ENCODE peak calls at places on chromosome 18, in six cellular contexts. O is K562, Y is thoracic aorta, L is GM12878, Q is RWPE2, K is stomach. A is an unnamed sample.

GRCh38 chr18:46917808-46918600 is 602 bp downstream of the KATNAL2 start:
- DNase-seq in L (no peak), O (peak; percentile 25), Q (no peak), Y (no peak), K (no peak), A (no peak)

GRCh38 chr18:79787527-79788095 is 10.1 kb upstream of the KCNG2 start:
- DNase-seq in Q (peak; percentile 23), Y (no peak), O (no peak), K (no peak), L (no peak), A (no peak)

GRCh38 chr18:23825978-23826405 is 136.7 kb downstream of the LAMA3 start:
- DNase-seq in Q (no peak), O (no peak), K (no peak), L (no peak), Y (peak; percentile 64), A (no peak)

GRCh38 chr18:68083131-68083530 is 566.6 kb upstream of the DSEL start:
- DNase-seq in Y (no peak), O (no peak), Q (no peak), K (no peak), L (no peak), A (no peak)

GRCh38 chr18:63062246-63062645 is 257.3 kb downstream of the BCL2 start:
- DNase-seq in L (no peak), K (no peak), O (no peak), Y (no peak), Q (no peak), A (no peak)

GRCh38 chr18:33666915-33667314 is 88.9 kb downstream of the ASXL3 start:
- DNase-seq in L (no peak), O (no peak), Y (no peak), K (no peak), Q (no peak), A (no peak)

GRCh38 chr18:40012931-40013609 is 1942.0 kb upstream of the PIK3C3 start:
- DNase-seq in K (no peak), Q (no peak), Y (no peak), O (no peak), L (no peak), A (no peak)

GRCh38 chr18:22539045-22539444 is 121.3 kb upstream of the CTAGE1 start:
- DNase-seq in K (no peak), O (no peak), Y (no peak), L (no peak), Q (no peak), A (no peak)

GRCh38 chr18:35582310-35582682 is 756 bp downstream of the GALNT1 start:
- DNase-seq in Y (no peak), K (no peak), L (no peak), O (no peak), Q (no peak), A (no peak)

GRCh38 chr18:45565280-45565970 is 49.9 kb upstream of the SLC14A2 start:
- DNase-seq in K (no peak), O (no peak), Y (no peak), Q (peak; percentile 70), L (no peak), A (no peak)

GRCh38 chr18:23648456-23648855 is 14.3 kb downstream of the ANKRD29 start:
- DNase-seq in O (no peak), Q (no peak), L (no peak), Y (no peak), K (no peak), A (no peak)

GRCh38 chr18:70936160-70936559 is 647.3 kb downstream of the SOCS6 start:
- DNase-seq in K (no peak), Q (no peak), Y (no peak), O (no peak), L (no peak), A (no peak)

GRCh38 chr18:42310956-42311355 is 355.9 kb downstream of the PIK3C3 start:
- DNase-seq in Y (no peak), O (no peak), Q (no peak), K (no peak), L (no peak), A (no peak)

GRCh38 chr18:24544949-24545348 is 84.5 kb downstream of the HRH4 start:
- DNase-seq in K (no peak), Q (no peak), O (no peak), Y (no peak), L (no peak), A (no peak)

GRCh38 chr18:7921938-7922587 is 354.9 kb downstream of the PTPRM start:
- DNase-seq in Y (no peak), Q (no peak), O (no peak), L (no peak), K (no peak), A (no peak)

GRCh38 chr18:23772327-23772920 is 83.2 kb downstream of the LAMA3 start:
- DNase-seq in O (no peak), Y (no peak), L (no peak), K (no peak), Q (no peak), A (no peak)

GRCh38 chr18:34120294-34120693 is 104.4 kb downstream of the NOL4 start:
- DNase-seq in Q (no peak), Y (no peak), L (no peak), O (no peak), K (no peak), A (no peak)

GRCh38 chr18:66558773-66559172 is 45.1 kb downstream of the CDH19 start:
- DNase-seq in O (no peak), Y (no peak), Q (no peak), K (no peak), L (no peak), A (no peak)

GRCh38 chr18:50745946-50746345 is 73.9 kb downstream of the MRO start:
- DNase-seq in Q (no peak), O (no peak), Y (no peak), L (no peak), K (no peak), A (no peak)

GRCh38 chr18:67665266-67665665 is 148.7 kb upstream of the DSEL start:
- DNase-seq in Q (no peak), L (no peak), Y (no peak), O (no peak), K (no peak), A (no peak)

GRCh38 chr18:74242451-74243096 is 49.2 kb downstream of the CYB5A start:
- DNase-seq in K (no peak), L (no peak), Y (no peak), Q (no peak), O (peak; percentile 40), A (no peak)

GRCh38 chr18:47149457-47150028 is 757 bp downstream of the HDHD2 start:
- DNase-seq in K (no peak), O (peak; percentile 36), Y (no peak), L (no peak), Q (no peak), A (no peak)

GRCh38 chr18:7090771-7091170 is 26.8 kb downstream of the LAMA1 start:
- DNase-seq in Q (no peak), Y (no peak), L (no peak), O (no peak), K (no peak), A (no peak)

GRCh38 chr18:31097666-31098065 is 4.6 kb downstream of the DSC2 start:
- DNase-seq in O (no peak), Y (no peak), K (no peak), Q (no peak), L (no peak), A (no peak)

GRCh38 chr18:35671952-35672603 is 90.5 kb downstream of the GALNT1 start:
- DNase-seq in Y (no peak), K (no peak), L (no peak), Q (no peak), O (no peak), A (no peak)

GRCh38 chr18:76432274-76432755 is 62.7 kb downstream of the ZNF516 start:
- DNase-seq in Q (no peak), K (no peak), O (no peak), L (no peak), Y (no peak), A (no peak)
- H3K36me3 ChIP-seq in Q (peaks cover 7% of the 10 kb centered on the region), K (no peaks in the 10 kb centered on the region), O (no peaks in the 10 kb centered on the region), L (peaks cover 10% of the 10 kb centered on the region), Y (peaks cover 4% of the 10 kb centered on the region), A (peaks cover 51% of the 10 kb centered on the region)

GRCh38 chr18:55398858-55399257 is 189.1 kb downstream of the TCF4 start:
- DNase-seq in O (no peak), K (no peak), Y (no peak), L (no peak), Q (no peak), A (no peak)

GRCh38 chr18:55401275-55401620 is 186.7 kb downstream of the TCF4 start:
- DNase-seq in Y (no peak), O (no peak), K (no peak), Q (no peak), L (no peak), A (no peak)

GRCh38 chr18:55401638-55402191 is 186.3 kb downstream of the TCF4 start:
- DNase-seq in O (no peak), Y (no peak), K (no peak), L (no peak), Q (no peak), A (no peak)

GRCh38 chr18:55402731-55403405 is 185.1 kb downstream of the TCF4 start:
- DNase-seq in Q (no peak), Y (no peak), L (no peak), O (no peak), K (no peak), A (no peak)

GRCh38 chr18:55400590-55401274 is 187.3 kb downstream of the TCF4 start:
- DNase-seq in L (no peak), K (no peak), Q (no peak), Y (no peak), O (no peak), A (no peak)
- H3K4me1 ChIP-seq in L (no peaks in the 10 kb centered on the region), K (peaks cover 17% of the 10 kb centered on the region), Q (peaks cover 4% of the 10 kb centered on the region), Y (peaks cover 16% of the 10 kb centered on the region), O (no peaks in the 10 kb centered on the region), A (peaks cover 6% of the 10 kb centered on the region)

DNA sequence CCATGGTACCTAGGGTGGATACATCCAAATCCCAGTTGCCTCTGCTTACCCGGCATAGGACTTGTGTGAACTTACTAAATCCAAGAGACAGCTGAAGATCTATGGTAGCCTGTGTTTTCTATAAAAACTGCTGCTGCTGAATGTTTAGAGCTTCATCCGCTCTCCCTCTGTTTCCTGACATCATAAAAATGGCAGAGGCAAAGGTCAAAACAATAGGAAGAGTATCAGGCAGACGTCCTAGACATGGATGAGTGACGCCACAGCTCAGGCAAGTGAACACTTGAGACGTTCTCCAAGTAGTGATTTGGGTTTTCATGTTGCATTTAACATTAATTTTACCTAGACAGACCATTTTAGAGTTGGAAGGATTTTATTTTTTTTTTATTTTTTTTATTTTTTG is 258.2 kb downstream of the ALPK2 start:
- DNase-seq in K (no peak), L (no peak), Q (no peak), O (no peak), Y (no peak), A (no peak)
- H3K36me3 ChIP-seq in K (peaks cover 51% of the 10 kb centered on the region), L (peaks cover 3% of the 10 kb centered on the region), Q (peaks cover 86% of the 10 kb centered on the region), O (peaks cover 26% of the 10 kb centered on the region), Y (no peaks in the 10 kb centered on the region), A (no peaks in the 10 kb centered on the region)

DNA sequence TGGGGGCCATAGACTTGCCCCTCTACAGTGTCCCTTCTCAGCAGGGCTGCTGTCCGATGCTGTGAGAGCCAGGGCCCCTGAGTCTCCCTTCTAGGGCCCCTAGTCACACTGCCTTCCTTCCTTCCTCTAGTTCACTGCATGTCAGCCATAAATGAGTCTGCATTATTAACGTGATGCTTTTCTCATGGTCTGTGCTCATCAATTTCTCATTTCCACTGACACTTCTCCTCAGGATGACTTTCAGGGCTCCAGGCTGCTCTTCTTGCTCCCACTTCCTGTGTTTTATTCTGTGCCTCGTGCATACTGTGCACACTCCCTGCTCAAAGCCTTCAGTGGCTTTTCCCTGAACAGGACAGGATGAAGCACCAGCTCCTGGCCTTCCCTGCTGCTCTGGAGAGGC is 146.5 kb downstream of the FAM210A start:
- DNase-seq in Q (no peak), L (no peak), K (no peak), O (no peak), Y (no peak), A (no peak)
- H3K4me1 ChIP-seq in Q (no peaks in the 10 kb centered on the region), L (peaks cover 33% of the 10 kb centered on the region), K (peaks cover 12% of the 10 kb centered on the region), O (peaks cover 6% of the 10 kb centered on the region), Y (peaks cover 9% of the 10 kb centered on the region), A (peaks cover 13% of the 10 kb centered on the region)